ENCODE peak calls at places on chromosome 21, in four cellular contexts. B is A549, Y is WTC11, E is HepG2. S is an unnamed sample.

GRCh38 chr21:24076179-24076578 is 1531.1 kb downstream of the MRPL39 start:
- DNase-seq in B (no peak), Y (no peak), E (no peak), S (no peak)

GRCh38 chr21:37365657-37366487 is 701 bp upstream of the DYRK1A start:
- DNase-seq in B (peak), Y (peak), E (peak), S (peak)

GRCh38 chr21:22670148-22670547 is 1671.9 kb downstream of the NCAM2 start:
- DNase-seq in B (no peak), Y (no peak), E (no peak), S (no peak)

GRCh38 chr21:21137986-21138385 is 139.8 kb downstream of the NCAM2 start:
- DNase-seq in B (no peak), Y (no peak), E (no peak), S (no peak)

GRCh38 chr21:33023574-33024277 is 2.0 kb upstream of the OLIG2 start:
- DNase-seq in B (no peak), Y (peak), E (no peak), S (no peak)

GRCh38 chr21:33441489-33442477 is 38.0 kb downstream of the TMEM50B start:
- DNase-seq in B (peak), Y (no peak), E (no peak), S (no peak)

GRCh38 chr21:33643658-33644311 is 1.5 kb downstream of the ITSN1 start:
- DNase-seq in B (no peak), Y (no peak), E (peak), S (no peak)

GRCh38 chr21:17673261-17674020 is 60.7 kb upstream of the BTG3 start:
- DNase-seq in B (no peak), Y (no peak), E (no peak), S (no peak)

GRCh38 chr21:33029512-33029921 is 3.8 kb downstream of the OLIG2 start:
- DNase-seq in B (no peak), Y (peak), E (no peak), S (no peak)

GRCh38 chr21:32137266-32137665 is 141.6 kb downstream of the MIS18A start:
- DNase-seq in B (no peak), Y (no peak), E (no peak), S (no peak)

GRCh38 chr21:31498985-31499384 is 154.9 kb upstream of the TIAM1 start:
- DNase-seq in B (no peak), Y (no peak), E (no peak), S (no peak)

GRCh38 chr21:26732442-26733221 is 112.6 kb downstream of the ADAMTS1 start:
- DNase-seq in B (peak), Y (peak), E (peak), S (no peak)

GRCh38 chr21:26293291-26293946 is 122.8 kb upstream of the APP start:
- DNase-seq in B (no peak), Y (no peak), E (no peak), S (no peak)

GRCh38 chr21:40841524-40842196 is 5.3 kb downstream of the DSCAM start:
- DNase-seq in B (peak), Y (peak), E (peak), S (no peak)

GRCh38 chr21:21028275-21028814 is 30.1 kb downstream of the NCAM2 start:
- DNase-seq in B (no peak), Y (no peak), E (no peak), S (no peak)

GRCh38 chr21:23496729-23497128 is 2110.6 kb downstream of the MRPL39 start:
- DNase-seq in B (no peak), Y (no peak), E (no peak), S (no peak)

GRCh38 chr21:32457360-32457840 is 44.9 kb downstream of the EVA1C start:
- DNase-seq in B (peak), Y (no peak), E (peak), S (peak)

GRCh38 chr21:14321042-14321441 is 61.9 kb downstream of the HSPA13 start:
- DNase-seq in B (no peak), Y (no peak), E (no peak), S (no peak)

GRCh38 chr21:33206771-33207290 is 22.9 kb upstream of the IFNAR2 start:
- DNase-seq in B (no peak), Y (no peak), E (no peak), S (no peak)

DNA sequence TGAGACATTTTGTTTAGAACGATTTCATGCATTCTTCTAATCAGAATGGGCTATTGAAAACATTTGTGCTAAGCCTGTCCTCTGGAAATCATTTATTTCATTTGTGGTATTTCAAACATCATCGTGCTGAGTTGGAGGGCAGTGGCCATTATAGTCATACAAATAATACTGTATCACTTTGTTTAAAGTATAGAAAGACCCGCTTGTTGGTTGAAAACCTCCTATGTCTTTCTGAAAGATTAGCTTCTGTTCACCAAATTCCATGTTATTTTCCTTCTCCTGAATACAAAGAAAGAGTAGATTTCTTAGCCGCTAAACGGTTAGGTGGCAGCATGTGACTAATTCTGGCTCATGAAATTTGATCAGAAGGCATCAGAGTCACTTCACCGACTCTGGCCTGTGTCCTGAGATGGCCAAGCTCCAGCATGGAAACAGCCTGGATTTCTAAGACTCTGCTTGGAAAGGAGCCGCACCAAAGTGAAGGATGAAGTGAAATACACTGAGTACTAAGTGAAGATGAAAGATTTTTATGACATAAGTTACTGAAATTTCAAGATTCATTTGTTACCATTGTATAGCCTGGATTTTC is 355.1 kb downstream of the USP25 start:
- DNase-seq in B (no peak), Y (no peak), E (no peak), S (no peak)
- TF ChIP-seq NR3C1 in B (no peak), Y (no peak), E (no peak), S (no peak)

DNA sequence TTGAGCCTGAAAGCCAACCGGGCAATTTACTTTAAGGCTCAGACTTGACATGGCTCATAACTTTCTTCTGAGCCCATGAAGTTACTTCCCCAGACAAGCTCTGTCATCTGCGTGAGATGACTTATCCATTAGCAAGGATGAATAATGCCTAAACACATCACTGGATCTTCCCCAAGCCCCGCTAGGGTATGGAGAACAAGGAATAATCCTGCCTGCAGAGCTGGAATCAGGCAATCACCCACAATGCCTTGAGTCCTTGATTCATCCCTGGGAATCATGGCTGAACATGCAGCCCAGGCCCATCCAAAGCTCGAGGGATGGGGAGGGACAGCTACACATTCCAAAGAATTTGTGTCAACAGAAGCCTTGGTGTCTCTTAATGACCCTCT is 131.7 kb downstream of the PSMG1 start:
- DNase-seq in B (peak), Y (no peak), E (no peak), S (no peak)
- TF ChIP-seq NR3C1 in B (no peak), Y (no peak), E (no peak), S (no peak)

GRCh38 chr21:45383111-45383614 is 21.8 kb upstream of the COL18A1 start:
- DNase-seq in B (no peak), Y (peak), E (peak), S (peak)
- TF ChIP-seq NR3C1 in B (no peak), Y (no peak), E (no peak), S (no peak)

GRCh38 chr21:39088831-39089380 is 94.3 kb downstream of the PSMG1 start:
- DNase-seq in B (peak), Y (no peak), E (peak), S (peak)
- TF ChIP-seq NR3C1 in B (no peak), Y (no peak), E (no peak), S (no peak)

DNA sequence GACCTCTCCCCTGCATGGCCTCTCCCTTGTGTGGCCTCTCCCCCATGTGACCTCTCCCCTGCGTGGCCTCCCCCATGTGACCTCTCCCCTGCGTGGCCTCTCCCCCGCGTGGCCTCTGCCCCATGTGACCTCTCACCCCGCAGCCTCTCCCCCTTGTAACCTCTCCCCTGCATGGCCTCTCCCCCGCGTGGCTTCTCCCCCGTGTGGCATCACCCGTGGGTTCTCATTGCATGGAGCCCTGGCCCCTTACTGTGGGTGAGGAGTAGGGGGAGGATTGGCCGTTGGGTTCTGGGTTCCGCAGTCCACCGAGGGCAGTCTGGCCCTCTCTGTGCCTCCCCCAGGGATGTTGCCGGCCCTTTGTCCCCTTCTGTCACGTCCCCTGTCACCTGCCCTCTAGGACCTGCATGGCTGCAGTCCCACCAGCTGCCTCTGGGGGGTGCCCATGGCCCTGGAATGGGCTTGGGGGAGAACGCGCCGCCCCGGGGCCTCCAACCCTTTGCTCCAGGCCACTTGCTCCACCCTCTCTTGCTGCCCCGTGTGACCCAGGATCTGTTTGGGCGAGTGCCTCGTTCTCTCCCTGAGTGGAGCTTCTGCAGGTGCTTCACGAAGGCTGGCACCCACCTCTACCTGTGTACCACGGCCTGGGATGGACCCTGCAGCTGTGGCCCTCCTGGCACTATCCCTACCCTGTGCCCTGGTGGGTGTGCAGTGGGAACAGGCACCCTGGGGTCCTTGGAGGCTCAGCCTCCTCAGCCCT is 21.3 kb downstream of the RRP1 start:
- DNase-seq in B (peak), Y (peak), E (peak), S (peak)
- TF ChIP-seq NR3C1 in B (no peak), Y (no peak), E (no peak), S (no peak)

GRCh38 chr21:43355196-43355924 is 71.6 kb downstream of the SIK1 start:
- DNase-seq in B (no peak), Y (no peak), E (no peak), S (no peak)
- TF ChIP-seq NR3C1 in B (no peak), Y (no peak), E (no peak), S (no peak)

DNA sequence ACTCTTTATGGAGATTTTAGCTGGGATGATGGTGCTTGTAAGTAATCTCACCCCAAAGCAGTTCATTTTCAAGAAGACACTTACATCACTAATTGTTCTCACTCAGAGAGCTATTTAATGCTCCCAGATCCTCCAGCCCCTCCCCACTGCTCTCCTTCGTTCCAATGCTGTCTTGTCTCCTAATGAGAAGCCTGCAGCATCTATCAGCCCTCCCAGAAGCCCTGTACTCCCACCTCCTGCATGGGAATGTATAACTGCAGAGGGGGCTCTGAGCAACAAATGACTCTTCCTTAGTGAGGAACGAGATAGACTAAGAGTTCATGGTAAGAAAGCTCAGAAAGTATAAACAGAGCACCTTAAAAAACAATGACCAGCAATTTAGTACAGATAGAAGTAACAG is 377.4 kb upstream of the RUNX1 start:
- DNase-seq in B (no peak), Y (no peak), E (no peak), S (no peak)
- TF ChIP-seq NR3C1 in B (no peak), Y (no peak), E (no peak), S (no peak)

GRCh38 chr21:28230559-28230958 is 762.1 kb downstream of the LTN1 start:
- DNase-seq in B (no peak), Y (no peak), E (no peak), S (no peak)
- TF ChIP-seq NR3C1 in B (no peak), Y (no peak), E (no peak), S (no peak)

GRCh38 chr21:46211786-46212720 is 16.5 kb downstream of the LSS start:
- DNase-seq in B (no peak), Y (peak), E (no peak), S (no peak)
- TF ChIP-seq NR3C1 in B (no peak), Y (no peak), E (no peak), S (no peak)

GRCh38 chr21:42047821-42048613 is 23.1 kb upstream of the UMODL1 start:
- DNase-seq in B (no peak), Y (no peak), E (no peak), S (no peak)
- TF ChIP-seq NR3C1 in B (no peak), Y (no peak), E (no peak), S (no peak)